ENCODE peak calls at places on chromosome 2, in six cellular contexts. One of them, this sample, is unnamed.

GRCh38 chr2:112029164-112029563 is 25.9 kb upstream of the TMEM87B start:
- DNase-seq in GM12891: no peak
- DNase-seq in cardiac muscle cell: no peak
- DNase-seq in AG20443: no peak
- DNase-seq in NT2/D1: no peak
- DNase-seq in right lobe of liver: no peak
- DNase-seq in this sample: no peak

GRCh38 chr2:12824771-12825363 is 108.1 kb downstream of the TRIB2 start:
- DNase-seq in GM12891: no peak
- DNase-seq in cardiac muscle cell: peak; percentile 38
- DNase-seq in AG20443: peak; percentile 63
- DNase-seq in NT2/D1: no peak
- DNase-seq in right lobe of liver: no peak
- DNase-seq in this sample: no peak

GRCh38 chr2:211881449-211881848 is 657.2 kb downstream of the ERBB4 start:
- DNase-seq in GM12891: no peak
- DNase-seq in cardiac muscle cell: no peak
- DNase-seq in AG20443: no peak
- DNase-seq in NT2/D1: no peak
- DNase-seq in right lobe of liver: no peak
- DNase-seq in this sample: no peak

GRCh38 chr2:96618599-96619283 is 19.4 kb downstream of the KANSL3 start:
- DNase-seq in GM12891: no peak
- DNase-seq in cardiac muscle cell: peak; percentile 87
- DNase-seq in AG20443: no peak
- DNase-seq in NT2/D1: no peak
- DNase-seq in right lobe of liver: no peak
- DNase-seq in this sample: no peak

GRCh38 chr2:205644018-205644417 is 38.3 kb upstream of the NRP2 start:
- DNase-seq in GM12891: no peak
- DNase-seq in cardiac muscle cell: no peak
- DNase-seq in AG20443: peak; percentile 27
- DNase-seq in NT2/D1: no peak
- DNase-seq in right lobe of liver: no peak
- DNase-seq in this sample: no peak

GRCh38 chr2:109292377-109292776 is 163.4 kb downstream of the SH3RF3 start:
- DNase-seq in GM12891: no peak
- DNase-seq in cardiac muscle cell: no peak
- DNase-seq in AG20443: no peak
- DNase-seq in NT2/D1: no peak
- DNase-seq in right lobe of liver: no peak
- DNase-seq in this sample: no peak

GRCh38 chr2:86360781-86361180 is 23.4 kb upstream of the REEP1 start:
- DNase-seq in GM12891: no peak
- DNase-seq in cardiac muscle cell: no peak
- DNase-seq in AG20443: no peak
- DNase-seq in NT2/D1: peak; percentile 60
- DNase-seq in right lobe of liver: no peak
- DNase-seq in this sample: no peak

GRCh38 chr2:218400930-218401833 is 1.5 kb downstream of the CTDSP1 start:
- DNase-seq in GM12891: no peak
- DNase-seq in cardiac muscle cell: no peak
- DNase-seq in AG20443: no peak
- DNase-seq in NT2/D1: no peak
- DNase-seq in right lobe of liver: peak; percentile 98
- DNase-seq in this sample: no peak

GRCh38 chr2:128342550-128342949 is 23.9 kb upstream of the HS6ST1 start:
- DNase-seq in GM12891: no peak
- DNase-seq in cardiac muscle cell: no peak
- DNase-seq in AG20443: peak; percentile 14
- DNase-seq in NT2/D1: no peak
- DNase-seq in right lobe of liver: no peak
- DNase-seq in this sample: no peak

GRCh38 chr2:64924178-64924934 is 64.8 kb upstream of the SLC1A4 start:
- DNase-seq in GM12891: no peak
- DNase-seq in cardiac muscle cell: no peak
- DNase-seq in AG20443: no peak
- DNase-seq in NT2/D1: no peak
- DNase-seq in right lobe of liver: no peak
- DNase-seq in this sample: no peak

GRCh38 chr2:240597419-240598181 is 11.1 kb downstream of the CAPN10 start:
- DNase-seq in GM12891: no peak
- DNase-seq in cardiac muscle cell: no peak
- DNase-seq in AG20443: no peak
- DNase-seq in NT2/D1: no peak
- DNase-seq in right lobe of liver: peak; percentile 45
- DNase-seq in this sample: peak; percentile 38

GRCh38 chr2:220473611-220474010 is 846.2 kb downstream of the SLC4A3 start:
- DNase-seq in GM12891: no peak
- DNase-seq in cardiac muscle cell: peak; percentile 37
- DNase-seq in AG20443: peak; percentile 24
- DNase-seq in NT2/D1: no peak
- DNase-seq in right lobe of liver: no peak
- DNase-seq in this sample: no peak

GRCh38 chr2:132668986-132669853 is 785 bp downstream of the LYPD1 start:
- DNase-seq in GM12891: no peak
- DNase-seq in cardiac muscle cell: no peak
- DNase-seq in AG20443: peak; percentile 32
- DNase-seq in NT2/D1: no peak
- DNase-seq in right lobe of liver: no peak
- DNase-seq in this sample: no peak

GRCh38 chr2:228658998-228659397 is 477.5 kb upstream of the SPHKAP start:
- DNase-seq in GM12891: no peak
- DNase-seq in cardiac muscle cell: peak; percentile 95
- DNase-seq in AG20443: peak; percentile 18
- DNase-seq in NT2/D1: no peak
- DNase-seq in right lobe of liver: no peak
- DNase-seq in this sample: no peak

This sample was measured in dorsolateral prefrontal cortex.